ENCODE peak calls at places on chromosomes 1 and 21, in seven cellular contexts. U is kidney, N is NB4, B is glutamatergic neuron, O is ovary, D is MCF 10A, J is epithelial cell of esophagus. Y is an unnamed sample.

GRCh38 chr1:57722285-57722978 is 298.6 kb upstream of the DAB1 start:
- DNase-seq in J (no peak), U (no peak), D (no peak), O (no peak), B (no peak), N (no peak), Y (no peak)

GRCh38 chr21:44628707-44629391 is 2.0 kb downstream of the KRTAP10-9 start:
- DNase-seq in B (no peak), O (no peak), J (no peak), N (no peak), U (no peak), D (no peak), Y (peak)

GRCh38 chr21:27622636-27623035 is 655.7 kb upstream of the ADAMTS5 start:
- DNase-seq in B (no peak), O (no peak), D (no peak), U (no peak), J (no peak), N (no peak), Y (no peak)

GRCh38 chr1:36479505-36480051 is 3.1 kb downstream of the CSF3R start:
- DNase-seq in D (no peak), O (no peak), U (no peak), J (no peak), N (no peak), B (no peak), Y (no peak)

GRCh38 chr1:99590578-99591209 is 55.2 kb upstream of the PALMD start:
- DNase-seq in N (no peak), J (peak), U (no peak), O (no peak), B (no peak), D (peak), Y (no peak)

GRCh38 chr21:45366476-45366875 is 38.5 kb upstream of the COL18A1 start:
- DNase-seq in D (no peak), N (no peak), B (no peak), J (no peak), O (no peak), U (peak), Y (peak)

GRCh38 chr21:26842976-26843911 is 2.0 kb downstream of the ADAMTS1 start:
- DNase-seq in O (peak), B (peak), J (peak), N (no peak), D (peak), U (peak), Y (peak)

GRCh38 chr1:10601342-10602060 is 126.8 kb downstream of the PEX14 start:
- DNase-seq in B (no peak), U (no peak), D (no peak), N (no peak), J (no peak), O (no peak), Y (no peak)

GRCh38 chr21:45100866-45101265 is 26.5 kb downstream of the ADARB1 start:
- DNase-seq in O (no peak), N (no peak), B (no peak), D (no peak), J (no peak), U (peak), Y (no peak)

GRCh38 chr1:30977105-30977504 is 68.5 kb upstream of the SDC3 start:
- DNase-seq in U (no peak), J (peak), O (no peak), D (no peak), N (no peak), B (no peak), Y (no peak)

GRCh38 chr21:39633770-39634181 is 21.0 kb downstream of the B3GALT5 start:
- DNase-seq in D (peak), J (peak), B (no peak), O (no peak), U (no peak), N (no peak), Y (no peak)

DNA sequence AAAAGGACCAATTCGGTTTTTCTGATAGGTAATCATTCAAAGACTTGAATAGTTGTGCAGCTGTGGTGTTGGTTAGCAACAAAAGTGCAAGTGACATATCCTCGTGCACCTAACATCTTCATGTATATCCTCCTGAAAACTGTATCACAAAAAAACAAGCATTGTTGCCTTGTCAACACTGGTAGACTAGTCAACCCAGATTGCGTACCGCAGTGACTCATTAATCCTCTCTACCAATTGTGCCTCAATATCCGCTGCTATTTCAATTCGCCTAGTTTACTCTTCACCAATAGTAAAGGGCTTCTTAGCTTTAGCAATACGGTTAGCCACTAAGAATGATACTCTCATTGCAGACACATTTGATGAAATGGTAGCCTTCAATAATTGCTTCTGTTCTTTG is 3.5 kb downstream of the HHAT start:
- DNase-seq in O (no peak), J (peak), N (no peak), D (no peak), B (no peak), U (no peak), Y (no peak)
- TF ChIP-seq CTCF in O (no peak), J (no peak), N (no peak), D (no peak), B (no peak), U (no peak), Y (no peak)

GRCh38 chr1:46969014-46969619 is 27.8 kb upstream of the CYP4A11 start:
- DNase-seq in N (no peak), B (no peak), D (no peak), O (no peak), U (no peak), J (no peak), Y (no peak)
- TF ChIP-seq CTCF in N (peak), B (peak), D (no peak), O (no peak), U (peak), J (peak), Y (no peak)

DNA sequence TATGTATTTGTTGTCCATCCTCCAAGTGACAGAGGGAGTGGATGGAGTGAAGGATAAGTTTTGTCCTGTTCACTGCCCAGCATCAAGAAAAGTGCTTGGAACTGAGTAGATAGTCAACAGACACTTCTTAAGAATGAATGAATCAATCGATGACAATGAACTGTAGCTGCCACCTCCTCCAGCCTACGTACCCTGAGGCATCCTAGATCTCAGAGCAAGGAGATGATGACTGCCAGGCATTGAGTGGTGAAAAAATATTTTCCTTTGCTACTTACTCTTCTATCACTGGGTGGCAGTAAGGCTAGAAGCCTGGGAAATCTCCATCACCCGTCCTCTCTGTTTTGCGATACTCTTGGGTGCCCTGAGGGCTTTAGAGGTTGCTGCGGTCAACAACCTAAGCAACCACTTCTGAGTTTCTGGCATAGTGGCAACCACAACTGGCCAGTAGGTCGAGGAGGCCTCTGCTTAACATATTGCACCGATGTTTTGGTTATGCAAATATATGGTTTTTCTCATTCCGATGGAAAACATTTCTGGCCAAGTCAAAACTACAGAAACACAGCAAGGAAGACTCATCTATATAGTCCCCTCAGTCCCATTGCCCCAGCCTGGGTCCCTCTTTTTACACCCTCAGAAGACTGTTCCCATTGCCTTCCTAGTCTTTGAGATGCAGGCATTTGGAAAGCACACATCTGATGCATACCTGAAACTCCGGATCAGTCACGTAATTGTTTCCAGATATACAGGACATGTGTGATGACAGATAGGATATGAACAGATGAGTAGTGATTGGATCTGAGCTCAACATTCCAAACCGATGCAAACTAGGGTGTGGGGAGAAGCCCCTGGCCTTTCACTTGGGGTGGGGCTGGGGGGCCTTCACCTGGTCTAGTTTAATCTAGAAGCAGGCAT is 136.8 kb downstream of the RUNX1 start:
- DNase-seq in B (no peak), O (no peak), U (no peak), J (peak), N (peak), D (peak), Y (no peak)
- TF ChIP-seq CTCF in B (no peak), O (no peak), U (no peak), J (no peak), N (peak), D (no peak), Y (peak)

DNA sequence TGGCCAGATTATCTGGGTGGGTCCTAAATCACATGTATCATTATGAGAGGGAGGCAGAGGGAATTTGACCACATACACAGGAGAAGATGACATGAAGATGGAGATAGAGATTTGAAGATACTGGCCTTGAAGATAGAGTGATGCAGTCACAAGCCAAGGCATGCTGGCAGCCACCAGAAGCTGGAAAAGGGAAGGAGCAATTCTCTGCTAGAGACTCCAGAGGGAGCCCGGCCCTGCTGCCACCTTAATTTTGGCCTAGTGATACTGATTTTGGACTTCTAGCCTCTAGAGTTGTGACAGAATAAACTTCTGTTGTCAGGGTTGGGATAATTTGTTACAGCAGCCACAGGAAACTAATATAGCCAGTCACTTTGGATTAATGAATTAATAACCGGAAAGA is 2.2 kb upstream of the PRDM2 start:
- DNase-seq in N (peak), J (no peak), D (no peak), O (no peak), B (no peak), U (no peak), Y (no peak)
- TF ChIP-seq CTCF in N (peak), J (no peak), D (no peak), O (no peak), B (no peak), U (no peak), Y (peak)

DNA sequence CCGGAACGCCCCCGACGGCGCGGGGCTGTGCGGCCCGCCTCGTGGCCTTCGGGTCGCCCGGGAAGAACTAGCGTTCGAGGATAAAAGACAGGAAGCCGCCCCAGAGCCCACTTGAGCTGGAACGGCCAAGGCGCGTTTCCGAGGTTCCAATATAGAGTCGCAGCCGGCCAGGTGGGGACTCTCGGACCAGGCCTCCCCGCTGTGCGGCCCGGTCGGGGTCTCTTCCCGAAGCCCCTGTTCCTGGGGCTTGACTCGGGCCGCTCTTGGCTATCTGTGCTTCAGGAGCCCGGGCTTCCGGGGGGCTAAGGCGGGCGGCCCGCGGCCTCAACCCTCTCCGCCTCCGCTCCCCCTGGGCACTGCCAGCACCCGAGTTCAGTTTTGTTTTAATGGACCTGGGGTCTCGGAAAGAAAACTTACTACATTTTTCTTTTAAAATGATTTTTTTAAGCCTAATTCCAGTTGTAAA is 158.8 kb downstream of the RUNX1 start:
- DNase-seq in N (no peak), B (no peak), O (no peak), D (no peak), J (no peak), U (no peak), Y (no peak)
- TF ChIP-seq CTCF in N (no peak), B (no peak), O (no peak), D (no peak), J (no peak), U (no peak), Y (peak)

DNA sequence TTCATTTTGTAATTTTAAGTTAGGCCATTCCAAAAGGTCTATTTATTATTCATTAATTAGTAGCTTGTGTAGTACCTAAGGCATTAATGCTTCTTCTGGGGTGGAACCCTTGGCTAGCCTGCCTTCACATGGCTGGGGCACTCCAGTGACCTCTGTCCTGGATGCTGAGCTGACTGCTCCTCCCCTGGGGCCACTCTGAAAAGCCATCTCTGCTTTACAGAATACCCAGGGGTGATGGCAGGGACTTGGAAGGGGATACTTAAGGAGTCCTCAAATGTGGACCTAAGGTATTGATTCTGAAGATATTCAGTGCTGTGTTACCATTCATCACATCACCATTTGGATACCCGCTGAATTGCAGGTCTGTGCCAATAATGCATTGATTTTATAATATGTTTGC is 187.8 kb upstream of the COA6 start:
- DNase-seq in D (no peak), U (no peak), O (no peak), N (no peak), J (no peak), B (no peak), Y (no peak)
- TF ChIP-seq CTCF in D (no peak), U (no peak), O (no peak), N (no peak), J (no peak), B (no peak), Y (no peak)

GRCh38 chr21:30194701-30195299 is 21.1 kb downstream of the CLDN8 start:
- DNase-seq in B (no peak), J (peak), D (peak), U (no peak), O (no peak), N (peak), Y (no peak)

DNA sequence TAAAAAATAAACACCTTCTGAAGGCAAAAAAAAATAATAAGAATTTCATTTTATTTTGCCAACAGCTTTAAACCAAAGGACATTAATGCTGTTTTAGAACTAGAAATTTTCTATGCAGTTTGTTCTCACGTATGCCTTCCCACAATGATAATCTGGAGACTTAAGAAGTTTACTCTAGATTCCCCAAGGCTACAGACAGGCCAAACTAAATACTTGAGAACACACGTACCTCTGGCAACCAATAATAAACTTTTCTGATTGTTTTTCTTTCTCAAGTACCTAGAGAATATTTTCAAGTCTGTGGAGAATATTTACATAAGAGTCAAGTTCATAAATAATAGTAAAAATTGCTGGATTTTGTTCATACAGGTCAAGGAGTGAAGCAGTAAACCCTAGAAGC is 15.9 kb downstream of the CLDN8 start:
- DNase-seq in U (no peak), J (no peak), O (no peak), N (no peak), B (no peak), D (no peak), Y (no peak)
- TF ChIP-seq CTCF in U (no peak), J (no peak), O (no peak), N (no peak), B (no peak), D (no peak), Y (no peak)

GRCh38 chr1:23354260-23354659 is 10.2 kb upstream of the HNRNPR start:
- DNase-seq in D (no peak), O (no peak), B (peak), J (no peak), N (peak), U (no peak), Y (no peak)
- TF ChIP-seq CTCF in D (no peak), O (no peak), B (peak), J (no peak), N (peak), U (no peak), Y (peak)

Y was measured in chondrocyte.